ENCODE peak calls at places on chromosomes 2 and 18, in five cellular contexts. M, S, I, T and B are unnamed samples.

GRCh38 chr2:46462936-46463335 is 16.4 kb upstream of the TMEM247 start:
- DNase-seq in M (no peak), S (no peak), I (no peak), T (no peak), B (no peak)

GRCh38 chr2:241613018-241613780 is 23.8 kb downstream of the THAP4 start:
- DNase-seq in M (no peak), S (no peak), I (no peak), T (no peak), B (no peak)

GRCh38 chr2:38466849-38467767 is 90.0 kb upstream of the ATL2 start:
- DNase-seq in M (no peak), S (no peak), I (no peak), T (no peak), B (no peak)

GRCh38 chr2:113171359-113172075 is 2.3 kb upstream of the PSD4 start:
- DNase-seq in M (no peak), S (no peak), I (no peak), T (no peak), B (no peak)

GRCh38 chr2:240836781-240837467 is 16.9 kb upstream of the KIF1A start:
- DNase-seq in M (no peak), S (no peak), I (no peak), T (no peak), B (no peak)

GRCh38 chr2:225781145-225781544 is 381.6 kb downstream of the NYAP2 start:
- DNase-seq in M (no peak), S (no peak), I (no peak), T (no peak), B (no peak)

GRCh38 chr2:241372376-241372992 is 16.4 kb downstream of the FARP2 start:
- DNase-seq in M (no peak), S (no peak), I (no peak), T (no peak), B (peak)

GRCh38 chr18:3623769-3624545 is 174.0 kb downstream of the TGIF1 start:
- DNase-seq in M (peak), S (peak), I (peak), T (peak), B (peak)

GRCh38 chr18:10140461-10140911 is 226.7 kb downstream of the VAPA start:
- DNase-seq in M (peak), S (no peak), I (no peak), T (no peak), B (no peak)

GRCh38 chr2:125185691-125186270 is 1160.7 kb downstream of the CNTNAP5 start:
- DNase-seq in M (no peak), S (no peak), I (peak), T (no peak), B (no peak)

GRCh38 chr2:66013456-66013855 is 421.5 kb upstream of the MEIS1 start:
- DNase-seq in M (no peak), S (no peak), I (peak), T (no peak), B (no peak)

GRCh38 chr18:39494211-39494896 is 1928.8 kb upstream of the CELF4 start:
- DNase-seq in M (no peak), S (no peak), I (no peak), T (no peak), B (no peak)

DNA sequence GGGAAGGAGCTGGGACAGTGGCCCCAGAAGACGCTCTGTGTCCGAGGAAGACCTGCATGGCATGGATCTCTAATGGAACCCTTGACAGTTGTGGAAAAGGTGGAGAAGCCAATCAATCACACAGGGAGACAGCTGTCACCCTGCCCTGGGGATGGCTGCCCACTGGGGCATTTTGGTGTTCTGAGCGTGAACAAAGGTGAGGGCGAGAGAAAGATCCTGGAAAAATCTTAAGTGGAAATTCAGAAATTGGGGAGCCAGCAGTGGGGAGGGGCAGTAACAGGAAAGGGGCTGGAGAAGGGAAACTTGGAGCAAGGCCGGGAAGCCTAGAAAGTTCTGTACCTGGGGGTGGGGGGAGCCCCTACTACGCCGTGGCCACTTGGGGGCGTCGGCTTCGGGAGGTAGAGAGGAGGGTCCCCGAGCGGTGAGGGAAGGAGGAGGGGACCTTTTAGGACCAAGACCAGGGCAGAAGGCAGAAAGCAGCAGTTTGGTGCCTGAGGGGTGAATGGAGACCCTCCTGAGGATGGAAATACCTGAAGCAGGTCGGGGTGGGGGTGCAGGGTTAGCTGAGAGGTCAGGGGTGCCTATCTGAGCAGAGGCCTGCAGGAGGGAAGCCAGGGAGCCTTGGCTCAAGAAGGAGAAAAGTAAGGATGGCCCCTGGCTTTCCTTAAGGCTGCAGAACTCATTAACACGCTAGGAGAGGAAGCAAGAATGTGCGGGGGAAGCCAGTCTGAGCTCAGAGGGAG is 30.0 kb downstream of the NGEF start:
- DNase-seq in M (no peak), S (no peak), I (peak), T (no peak), B (no peak)
- H3K4me3 ChIP-seq in M (no peak), S (no peak), I (no peak), T (no peak), B (no peak)

GRCh38 chr2:101692766-101693165 is 4.7 kb upstream of the MAP4K4 start:
- DNase-seq in M (no peak), S (no peak), I (no peak), T (no peak), B (no peak)

GRCh38 chr2:101692037-101692436 is 5.5 kb upstream of the MAP4K4 start:
- DNase-seq in M (no peak), S (no peak), I (no peak), T (no peak), B (no peak)

GRCh38 chr2:101697124-101697793 is at the start of gene MAP4K4:
- DNase-seq in M (peak), S (peak), I (peak), T (peak), B (peak)

GRCh38 chr2:101696272-101697123 is 1.0 kb upstream of the MAP4K4 start:
- DNase-seq in M (peak), S (no peak), I (no peak), T (peak), B (no peak)

GRCh38 chr2:101693991-101694588 is 3.4 kb upstream of the MAP4K4 start:
- DNase-seq in M (no peak), S (no peak), I (peak), T (no peak), B (no peak)
- TF ChIP-seq CTCF in M (no peak), S (no peak), I (no peak), T (no peak), B (no peak)

GRCh38 chr2:80303825-80304521 is 579 bp downstream of the LRRTM1 start:
- DNase-seq in M (no peak), S (no peak), I (no peak), T (peak), B (peak)
- H3K4me3 ChIP-seq in M (no peak), S (peak), I (peak), T (peak), B (peak)

GRCh38 chr2:193231634-193232033 is 1036.9 kb upstream of the TMEFF2 start:
- DNase-seq in M (no peak), S (no peak), I (no peak), T (no peak), B (no peak)

GRCh38 chr2:193222456-193222855 is 1027.7 kb upstream of the TMEFF2 start:
- DNase-seq in M (no peak), S (no peak), I (no peak), T (no peak), B (no peak)

DNA sequence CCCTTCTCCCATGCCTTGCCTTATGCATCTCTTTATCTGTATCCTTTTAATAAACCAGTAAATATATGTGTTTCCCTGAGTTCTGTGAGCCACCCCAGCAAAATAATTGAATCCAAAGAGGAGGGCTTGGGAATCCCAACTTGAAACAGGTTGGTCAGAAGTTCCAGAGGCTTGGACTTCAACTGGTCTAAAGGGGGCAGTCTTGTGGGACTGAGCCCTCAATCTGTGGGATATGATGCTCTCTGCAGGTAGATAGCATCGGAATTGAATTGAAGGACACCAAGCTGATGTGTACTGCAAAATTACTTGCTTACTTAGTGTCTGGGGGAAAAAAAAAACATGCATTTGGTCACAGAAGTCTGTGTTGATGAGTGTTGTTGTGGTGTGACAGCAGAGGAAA is 1033.5 kb upstream of the TMEFF2 start:
- DNase-seq in M (no peak), S (no peak), I (no peak), T (no peak), B (no peak)
- TF ChIP-seq CTCF in M (no peak), S (no peak), I (no peak), T (no peak), B (no peak)

GRCh38 chr2:8303322-8303832 is 378.5 kb upstream of the ID2 start:
- DNase-seq in M (no peak), S (no peak), I (no peak), T (no peak), B (no peak)
- H3K4me3 ChIP-seq in M (no peak), S (no peak), I (no peak), T (no peak), B (no peak)

GRCh38 chr2:96470089-96470488 is 35.1 kb downstream of the NEURL3 start:
- DNase-seq in M (no peak), S (no peak), I (no peak), T (no peak), B (no peak)
- TF ChIP-seq CTCF in M (no peak), S (no peak), I (no peak), T (no peak), B (no peak)

DNA sequence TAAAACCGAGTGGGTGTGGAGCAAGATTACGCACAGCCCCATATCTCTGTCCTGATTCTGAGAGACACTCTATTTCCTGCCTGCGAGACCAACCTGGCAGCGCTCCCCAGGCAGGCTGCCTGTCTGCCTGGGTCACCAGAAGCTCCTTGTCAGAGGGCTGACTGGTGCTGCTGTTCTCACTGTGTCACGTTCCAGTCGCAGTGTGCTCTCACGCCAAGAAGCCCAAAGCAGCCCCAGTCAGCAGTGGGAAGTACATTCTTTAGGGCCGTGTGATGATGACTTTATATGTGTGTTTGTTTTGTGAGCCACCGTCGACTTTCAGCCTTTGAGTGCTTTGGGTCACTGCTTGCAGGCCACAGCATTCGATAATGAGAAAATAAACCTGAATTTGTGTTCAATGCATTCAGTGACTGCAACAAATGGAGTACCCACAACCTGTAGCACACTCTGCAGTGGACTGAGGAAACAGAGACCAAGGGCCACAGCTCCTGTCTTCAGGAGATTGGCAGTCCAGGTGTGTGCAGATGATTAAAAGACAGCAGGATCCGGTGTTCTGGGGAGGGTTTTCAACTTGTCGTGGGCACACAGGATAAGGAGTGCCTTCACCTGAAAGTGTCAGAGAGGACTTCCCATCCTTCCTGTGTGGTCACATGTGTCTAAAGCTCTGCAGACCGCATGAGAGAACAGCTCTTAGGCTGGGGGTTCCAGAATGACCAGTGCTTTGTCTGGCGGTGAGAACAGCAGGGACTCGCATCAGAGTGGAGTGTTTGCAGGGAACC is 4.8 kb downstream of the TNFRSF11A start:
- DNase-seq in M (peak), S (no peak), I (no peak), T (peak), B (no peak)
- H3K4me3 ChIP-seq in M (no peak), S (no peak), I (no peak), T (no peak), B (no peak)

DNA sequence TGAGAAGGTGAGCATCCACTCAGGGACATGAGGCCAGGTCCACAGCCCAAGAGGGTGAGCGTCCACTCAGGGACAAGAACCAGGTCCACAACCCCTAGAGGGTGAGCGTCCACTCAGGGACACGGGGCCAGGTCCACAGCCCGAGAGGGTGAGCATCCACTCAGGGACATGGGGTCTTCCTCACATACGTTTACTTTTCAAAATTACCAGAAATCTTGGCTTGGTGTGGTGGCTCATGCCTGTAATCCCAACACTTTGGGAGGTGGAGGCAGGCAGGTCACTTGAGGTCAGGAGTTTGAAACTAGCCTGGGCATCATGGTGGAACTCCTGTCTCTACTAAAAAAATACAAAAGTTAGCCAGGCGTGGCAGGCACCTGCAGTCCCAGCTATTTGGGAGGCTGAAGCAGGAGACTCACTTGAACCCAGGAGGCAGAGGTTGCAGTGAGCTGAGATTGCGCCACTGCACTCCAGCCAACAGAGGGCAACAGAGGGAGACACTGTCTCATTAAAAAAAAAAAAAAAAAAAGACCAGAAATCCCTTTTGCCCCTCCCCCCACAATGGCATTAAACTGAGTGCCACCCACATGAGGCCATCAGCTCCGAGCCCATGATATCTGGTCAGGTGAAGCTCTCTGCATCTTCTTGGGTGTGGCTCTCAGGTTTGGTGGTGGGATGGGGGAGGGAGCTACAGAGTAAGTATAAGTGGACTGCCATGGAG is 9.0 kb upstream of the MBP start:
- DNase-seq in M (no peak), S (no peak), I (no peak), T (no peak), B (no peak)
- TF ChIP-seq CTCF in M (no peak), S (no peak), I (no peak), T (no peak), B (no peak)

GRCh38 chr2:36411962-36412444 is 56.4 kb downstream of the CRIM1 start:
- DNase-seq in M (no peak), S (no peak), I (peak), T (no peak), B (no peak)
- H3K4me3 ChIP-seq in M (no peak), S (peak), I (no peak), T (no peak), B (no peak)

GRCh38 chr2:100730290-100730868 is 89.6 kb upstream of the NPAS2 start:
- DNase-seq in M (peak), S (no peak), I (peak), T (peak), B (peak)
- TF ChIP-seq CTCF in M (peak), S (no peak), I (peak), T (peak), B (peak)